ENCODE peak calls at places on chromosomes 4 and X, in four cellular contexts. One of them, this sample, is unnamed.

GRCh38 chr4:162683659-162684370 is 482.9 kb downstream of the NAF1 start:
- DNase-seq in NCI-H748 treated with DMSO at 0.1 percent for 48 hours: no peak
- DNase-seq in KBM-7: no peak
- DNase-seq in GM10248: no peak
- DNase-seq in this sample: no peak

GRCh38 chr4:46503739-46504138 is 113.8 kb upstream of the GABRA2 start:
- DNase-seq in NCI-H748 treated with DMSO at 0.1 percent for 48 hours: no peak
- DNase-seq in GM10248: no peak
- DNase-seq in KBM-7: no peak
- DNase-seq in this sample: no peak

GRCh38 chr4:2259036-2259540 is 2.8 kb downstream of the MXD4 start:
- DNase-seq in KBM-7: no peak
- DNase-seq in NCI-H748 treated with DMSO at 0.1 percent for 48 hours: no peak
- DNase-seq in GM10248: no peak
- DNase-seq in this sample: no peak

GRCh38 chr4:10077492-10078335 is 38.9 kb downstream of the WDR1 start:
- DNase-seq in KBM-7: no peak
- DNase-seq in NCI-H748 treated with DMSO at 0.1 percent for 48 hours: no peak
- DNase-seq in GM10248: peak
- DNase-seq in this sample: no peak

GRCh38 chrX:120692319-120692718 is 62.5 kb upstream of the C1GALT1C1 start:
- DNase-seq in KBM-7: no peak
- DNase-seq in GM10248: no peak
- DNase-seq in NCI-H748 treated with DMSO at 0.1 percent for 48 hours: no peak
- DNase-seq in this sample: no peak

GRCh38 chr4:188976644-188977115 is 837.4 kb downstream of the TRIML1 start:
- DNase-seq in NCI-H748 treated with DMSO at 0.1 percent for 48 hours: peak
- DNase-seq in GM10248: no peak
- DNase-seq in KBM-7: no peak
- DNase-seq in this sample: no peak

GRCh38 chr4:140924761-140925392 is 168.7 kb upstream of the TBC1D9 start:
- DNase-seq in NCI-H748 treated with DMSO at 0.1 percent for 48 hours: no peak
- DNase-seq in GM10248: no peak
- DNase-seq in KBM-7: no peak
- DNase-seq in this sample: no peak

GRCh38 chrX:101530944-101531343 is 19.4 kb upstream of the ARMCX1 start:
- DNase-seq in KBM-7: no peak
- DNase-seq in NCI-H748 treated with DMSO at 0.1 percent for 48 hours: no peak
- DNase-seq in GM10248: no peak
- DNase-seq in this sample: no peak

GRCh38 chrX:153597351-153597750 is 1.6 kb downstream of the CCNQ start:
- DNase-seq in GM10248: no peak
- DNase-seq in NCI-H748 treated with DMSO at 0.1 percent for 48 hours: no peak
- DNase-seq in KBM-7: no peak
- DNase-seq in this sample: no peak

GRCh38 chrX:23803931-23804381 is 21.0 kb downstream of the SAT1 start:
- DNase-seq in GM10248: no peak
- DNase-seq in KBM-7: no peak
- DNase-seq in NCI-H748 treated with DMSO at 0.1 percent for 48 hours: no peak
- DNase-seq in this sample: no peak

GRCh38 chrX:127317159-127317558 is 497.6 kb downstream of the PRR32 start:
- DNase-seq in GM10248: no peak
- DNase-seq in NCI-H748 treated with DMSO at 0.1 percent for 48 hours: no peak
- DNase-seq in KBM-7: no peak
- DNase-seq in this sample: no peak

GRCh38 chrX:45714864-45715263 is 514.2 kb upstream of the DIPK2B start:
- DNase-seq in KBM-7: peak
- DNase-seq in GM10248: no peak
- DNase-seq in NCI-H748 treated with DMSO at 0.1 percent for 48 hours: no peak
- DNase-seq in this sample: peak

GRCh38 chrX:68443155-68443868 is 10.0 kb upstream of the OPHN1 start:
- DNase-seq in GM10248: no peak
- DNase-seq in KBM-7: peak
- DNase-seq in NCI-H748 treated with DMSO at 0.1 percent for 48 hours: no peak
- DNase-seq in this sample: no peak

GRCh38 chrX:150438165-150438564 is 75.0 kb downstream of the MAMLD1 start:
- DNase-seq in KBM-7: no peak
- DNase-seq in NCI-H748 treated with DMSO at 0.1 percent for 48 hours: no peak
- DNase-seq in GM10248: no peak
- DNase-seq in this sample: no peak

GRCh38 chr4:174521800-174522182 is 497 bp downstream of the HPGD start:
- DNase-seq in GM10248: peak
- DNase-seq in NCI-H748 treated with DMSO at 0.1 percent for 48 hours: peak
- DNase-seq in KBM-7: peak
- DNase-seq in this sample: no peak

GRCh38 chr4:157170321-157170720 is 50.2 kb upstream of the GRIA2 start:
- DNase-seq in NCI-H748 treated with DMSO at 0.1 percent for 48 hours: no peak
- DNase-seq in GM10248: no peak
- DNase-seq in KBM-7: no peak
- DNase-seq in this sample: no peak

GRCh38 chr4:121783210-121783609 is 17.9 kb upstream of the EXOSC9 start:
- DNase-seq in KBM-7: no peak
- DNase-seq in GM10248: no peak
- DNase-seq in NCI-H748 treated with DMSO at 0.1 percent for 48 hours: no peak
- DNase-seq in this sample: no peak

GRCh38 chr4:164596927-164597326 is 157.0 kb upstream of the SMIM31 start:
- DNase-seq in GM10248: no peak
- DNase-seq in NCI-H748 treated with DMSO at 0.1 percent for 48 hours: no peak
- DNase-seq in KBM-7: no peak
- DNase-seq in this sample: no peak

GRCh38 chrX:19174401-19175025 is 52.2 kb upstream of the ADGRG2 start:
- DNase-seq in GM10248: no peak
- DNase-seq in KBM-7: no peak
- DNase-seq in NCI-H748 treated with DMSO at 0.1 percent for 48 hours: no peak
- DNase-seq in this sample: no peak

GRCh38 chrX:7153231-7153630 is 5.3 kb upstream of the PUDP start:
- DNase-seq in KBM-7: no peak
- DNase-seq in NCI-H748 treated with DMSO at 0.1 percent for 48 hours: no peak
- DNase-seq in GM10248: no peak
- DNase-seq in this sample: no peak

GRCh38 chr4:74319506-74319905 is 11.2 kb downstream of the EPGN start:
- DNase-seq in NCI-H748 treated with DMSO at 0.1 percent for 48 hours: no peak
- DNase-seq in KBM-7: no peak
- DNase-seq in GM10248: no peak
- DNase-seq in this sample: no peak

GRCh38 chr4:147017081-147017480 is 71.4 kb upstream of the TTC29 start:
- DNase-seq in GM10248: no peak
- DNase-seq in KBM-7: no peak
- DNase-seq in NCI-H748 treated with DMSO at 0.1 percent for 48 hours: no peak
- DNase-seq in this sample: no peak

GRCh38 chr4:163367651-163368050 is 24.0 kb downstream of the NPY5R start:
- DNase-seq in NCI-H748 treated with DMSO at 0.1 percent for 48 hours: no peak
- DNase-seq in GM10248: no peak
- DNase-seq in KBM-7: no peak
- DNase-seq in this sample: no peak

GRCh38 chr4:99300934-99301333 is 10.1 kb upstream of the ADH1A start:
- DNase-seq in KBM-7: no peak
- DNase-seq in NCI-H748 treated with DMSO at 0.1 percent for 48 hours: peak
- DNase-seq in GM10248: no peak
- DNase-seq in this sample: no peak

GRCh38 chrX:150364347-150365050 is 1.4 kb downstream of the MAMLD1 start:
- DNase-seq in NCI-H748 treated with DMSO at 0.1 percent for 48 hours: no peak
- DNase-seq in KBM-7: peak
- DNase-seq in GM10248: no peak
- DNase-seq in this sample: no peak

GRCh38 chr4:144754562-144755410 is 108.8 kb downstream of the HHIP start:
- DNase-seq in KBM-7: no peak
- DNase-seq in GM10248: no peak
- DNase-seq in NCI-H748 treated with DMSO at 0.1 percent for 48 hours: no peak
- DNase-seq in this sample: no peak

GRCh38 chr4:160450861-160451260 is 1348.0 kb downstream of the RAPGEF2 start:
- DNase-seq in GM10248: no peak
- DNase-seq in KBM-7: no peak
- DNase-seq in NCI-H748 treated with DMSO at 0.1 percent for 48 hours: no peak
- DNase-seq in this sample: no peak

GRCh38 chr4:100359433-100359832 is 158.4 kb downstream of the EMCN start:
- DNase-seq in NCI-H748 treated with DMSO at 0.1 percent for 48 hours: no peak
- DNase-seq in KBM-7: no peak
- DNase-seq in GM10248: no peak
- DNase-seq in this sample: no peak

GRCh38 chrX:101507372-101507771 is 22.1 kb downstream of the ARMCX4 start:
- DNase-seq in KBM-7: no peak
- DNase-seq in GM10248: no peak
- DNase-seq in NCI-H748 treated with DMSO at 0.1 percent for 48 hours: no peak
- DNase-seq in this sample: no peak

GRCh38 chrX:126655061-126655460 is 102.4 kb upstream of the DCAF12L1 start:
- DNase-seq in KBM-7: no peak
- DNase-seq in NCI-H748 treated with DMSO at 0.1 percent for 48 hours: no peak
- DNase-seq in GM10248: no peak
- DNase-seq in this sample: no peak